ENCODE peak calls at places on chromosomes 7 and 10, in six cellular contexts. One of them, this sample, is unnamed.

GRCh38 chr10:96496281-96496925 is 17.3 kb downstream of the TLL2 start:
- DNase-seq in transverse colon: no peak
- DNase-seq in HCT116: no peak
- DNase-seq in prostate gland: no peak
- DNase-seq in HL-60: no peak
- DNase-seq in stomach: no peak
- DNase-seq in this sample: no peak

GRCh38 chr10:21500578-21500910 is 24.9 kb downstream of the SKIDA1 start:
- DNase-seq in transverse colon: no peak
- DNase-seq in HCT116: no peak
- DNase-seq in stomach: no peak
- DNase-seq in HL-60: no peak
- DNase-seq in prostate gland: no peak
- DNase-seq in this sample: no peak

GRCh38 chr7:100897111-100897608 is 1.5 kb upstream of the ACHE start:
- DNase-seq in HCT116: no peak
- DNase-seq in prostate gland: peak
- DNase-seq in stomach: peak
- DNase-seq in transverse colon: peak
- DNase-seq in HL-60: no peak
- DNase-seq in this sample: no peak

GRCh38 chr10:33421789-33422188 is 87.3 kb upstream of the NRP1 start:
- DNase-seq in HL-60: no peak
- DNase-seq in transverse colon: no peak
- DNase-seq in prostate gland: no peak
- DNase-seq in HCT116: no peak
- DNase-seq in stomach: no peak
- DNase-seq in this sample: no peak

GRCh38 chr7:93226310-93226709 is at the start of gene HEPACAM2:
- DNase-seq in transverse colon: no peak
- DNase-seq in HL-60: no peak
- DNase-seq in stomach: no peak
- DNase-seq in prostate gland: no peak
- DNase-seq in HCT116: no peak
- DNase-seq in this sample: no peak

GRCh38 chr7:74063223-74063641 is 20.4 kb upstream of the LIMK1 start:
- DNase-seq in HCT116: no peak
- DNase-seq in prostate gland: no peak
- DNase-seq in transverse colon: no peak
- DNase-seq in HL-60: no peak
- DNase-seq in stomach: no peak
- DNase-seq in this sample: no peak

GRCh38 chr10:19659920-19660655 is 156.1 kb upstream of the PLXDC2 start:
- DNase-seq in prostate gland: no peak
- DNase-seq in stomach: no peak
- DNase-seq in HL-60: no peak
- DNase-seq in transverse colon: no peak
- DNase-seq in HCT116: no peak
- DNase-seq in this sample: no peak

GRCh38 chr7:152366662-152367061 is 69.1 kb downstream of the KMT2C start:
- DNase-seq in transverse colon: peak
- DNase-seq in prostate gland: no peak
- DNase-seq in HCT116: no peak
- DNase-seq in stomach: peak
- DNase-seq in HL-60: no peak
- DNase-seq in this sample: no peak

GRCh38 chr10:8615118-8615517 is 560.6 kb downstream of the GATA3 start:
- DNase-seq in HCT116: no peak
- DNase-seq in HL-60: no peak
- DNase-seq in transverse colon: no peak
- DNase-seq in stomach: no peak
- DNase-seq in prostate gland: no peak
- DNase-seq in this sample: no peak

GRCh38 chr10:7317799-7318446 is 92.9 kb downstream of the SFMBT2 start:
- DNase-seq in prostate gland: no peak
- DNase-seq in stomach: no peak
- DNase-seq in HL-60: no peak
- DNase-seq in transverse colon: no peak
- DNase-seq in HCT116: no peak
- DNase-seq in this sample: no peak

GRCh38 chr10:98338318-98338717 is 70.3 kb upstream of the LOXL4 start:
- DNase-seq in HL-60: no peak
- DNase-seq in transverse colon: no peak
- DNase-seq in HCT116: no peak
- DNase-seq in stomach: no peak
- DNase-seq in prostate gland: no peak
- DNase-seq in this sample: no peak

GRCh38 chr10:22436893-22437619 is 91.8 kb downstream of the SPAG6 start:
- DNase-seq in stomach: peak
- DNase-seq in HL-60: peak
- DNase-seq in transverse colon: peak
- DNase-seq in HCT116: peak
- DNase-seq in prostate gland: peak
- DNase-seq in this sample: peak

GRCh38 chr7:85866540-85866939 is 679.7 kb upstream of the SEMA3D start:
- DNase-seq in stomach: no peak
- DNase-seq in HCT116: no peak
- DNase-seq in prostate gland: no peak
- DNase-seq in HL-60: no peak
- DNase-seq in transverse colon: no peak
- DNase-seq in this sample: no peak

GRCh38 chr7:46387646-46388045 is 466.6 kb upstream of the IGFBP3 start:
- DNase-seq in HL-60: no peak
- DNase-seq in HCT116: no peak
- DNase-seq in prostate gland: no peak
- DNase-seq in transverse colon: no peak
- DNase-seq in stomach: no peak
- DNase-seq in this sample: no peak

GRCh38 chr7:112076309-112076708 is 129.9 kb downstream of the DOCK4 start:
- DNase-seq in HCT116: no peak
- DNase-seq in transverse colon: no peak
- DNase-seq in HL-60: no peak
- DNase-seq in stomach: no peak
- DNase-seq in prostate gland: no peak
- DNase-seq in this sample: no peak

GRCh38 chr10:86888585-86889381 is 68.6 kb downstream of the MMRN2 start:
- DNase-seq in transverse colon: no peak
- DNase-seq in prostate gland: no peak
- DNase-seq in HL-60: no peak
- DNase-seq in stomach: no peak
- DNase-seq in HCT116: no peak
- DNase-seq in this sample: no peak

GRCh38 chr7:83130191-83130590 is 32.5 kb downstream of the PCLO start:
- DNase-seq in prostate gland: no peak
- DNase-seq in HCT116: no peak
- DNase-seq in HL-60: no peak
- DNase-seq in stomach: no peak
- DNase-seq in transverse colon: no peak
- DNase-seq in this sample: no peak

GRCh38 chr7:12524794-12525386 is 45.6 kb upstream of the SCIN start:
- DNase-seq in HCT116: peak
- DNase-seq in HL-60: peak
- DNase-seq in stomach: no peak
- DNase-seq in transverse colon: no peak
- DNase-seq in prostate gland: no peak
- DNase-seq in this sample: no peak

GRCh38 chr7:84647797-84648762 is 453.5 kb upstream of the SEMA3A start:
- DNase-seq in prostate gland: no peak
- DNase-seq in transverse colon: no peak
- DNase-seq in HCT116: no peak
- DNase-seq in HL-60: no peak
- DNase-seq in stomach: no peak
- DNase-seq in this sample: no peak

GRCh38 chr7:36188923-36189322 is 35.9 kb downstream of the EEPD1 start:
- DNase-seq in transverse colon: no peak
- DNase-seq in prostate gland: no peak
- DNase-seq in HL-60: no peak
- DNase-seq in stomach: no peak
- DNase-seq in HCT116: no peak
- DNase-seq in this sample: no peak

GRCh38 chr10:59865101-59865500 is 41.3 kb downstream of the CCDC6 start:
- DNase-seq in HCT116: peak
- DNase-seq in transverse colon: peak
- DNase-seq in stomach: peak
- DNase-seq in prostate gland: peak
- DNase-seq in HL-60: no peak
- DNase-seq in this sample: peak

GRCh38 chr10:79018591-79019011 is 50.2 kb upstream of the ZMIZ1 start:
- DNase-seq in stomach: no peak
- DNase-seq in transverse colon: no peak
- DNase-seq in HL-60: no peak
- DNase-seq in prostate gland: peak
- DNase-seq in HCT116: no peak
- DNase-seq in this sample: no peak

GRCh38 chr10:48981310-48981907 is 41.8 kb upstream of the LRRC18 start:
- DNase-seq in stomach: peak
- DNase-seq in HL-60: peak
- DNase-seq in prostate gland: peak
- DNase-seq in HCT116: peak
- DNase-seq in transverse colon: peak
- DNase-seq in this sample: no peak

GRCh38 chr10:112359606-112360307 is 14.2 kb upstream of the ACSL5 start:
- DNase-seq in stomach: no peak
- DNase-seq in HCT116: no peak
- DNase-seq in prostate gland: no peak
- DNase-seq in transverse colon: peak
- DNase-seq in HL-60: no peak
- DNase-seq in this sample: no peak

GRCh38 chr10:86742230-86742629 is 14.2 kb upstream of the BMPR1A start:
- DNase-seq in prostate gland: no peak
- DNase-seq in transverse colon: no peak
- DNase-seq in stomach: peak
- DNase-seq in HL-60: no peak
- DNase-seq in HCT116: no peak
- DNase-seq in this sample: no peak

GRCh38 chr10:73889014-73889413 is 14.7 kb upstream of the CAMK2G start:
- DNase-seq in HCT116: peak
- DNase-seq in prostate gland: peak
- DNase-seq in stomach: peak
- DNase-seq in HL-60: no peak
- DNase-seq in transverse colon: peak
- DNase-seq in this sample: peak

GRCh38 chr7:117555260-117555659 is 75.4 kb downstream of the CFTR start:
- DNase-seq in transverse colon: no peak
- DNase-seq in HL-60: no peak
- DNase-seq in stomach: no peak
- DNase-seq in prostate gland: no peak
- DNase-seq in HCT116: no peak
- DNase-seq in this sample: no peak

GRCh38 chr7:44267178-44267577 is 58.2 kb downstream of the CAMK2B start:
- DNase-seq in HL-60: no peak
- DNase-seq in transverse colon: no peak
- DNase-seq in prostate gland: no peak
- DNase-seq in HCT116: no peak
- DNase-seq in stomach: no peak
- DNase-seq in this sample: no peak

GRCh38 chr7:44269943-44270493 is 55.4 kb downstream of the CAMK2B start:
- DNase-seq in transverse colon: no peak
- DNase-seq in HL-60: no peak
- DNase-seq in stomach: no peak
- DNase-seq in HCT116: no peak
- DNase-seq in prostate gland: no peak
- DNase-seq in this sample: no peak

GRCh38 chr7:44267719-44268413 is 57.5 kb downstream of the CAMK2B start:
- DNase-seq in prostate gland: no peak
- DNase-seq in transverse colon: no peak
- DNase-seq in HCT116: no peak
- DNase-seq in stomach: no peak
- DNase-seq in HL-60: no peak
- DNase-seq in this sample: no peak

GRCh38 chr7:44269417-44269816 is 56.0 kb downstream of the CAMK2B start:
- DNase-seq in HCT116: no peak
- DNase-seq in stomach: no peak
- DNase-seq in transverse colon: no peak
- DNase-seq in prostate gland: no peak
- DNase-seq in HL-60: no peak
- DNase-seq in this sample: no peak

GRCh38 chr7:44268671-44269070 is 56.7 kb downstream of the CAMK2B start:
- DNase-seq in HL-60: no peak
- DNase-seq in HCT116: no peak
- DNase-seq in prostate gland: no peak
- DNase-seq in transverse colon: no peak
- DNase-seq in stomach: no peak
- DNase-seq in this sample: no peak
- TF ChIP-seq POLR2AphosphoS5 in HL-60: no peak
- TF ChIP-seq POLR2AphosphoS5 in HCT116: no peak
- TF ChIP-seq POLR2AphosphoS5 in prostate gland: no peak
- TF ChIP-seq POLR2AphosphoS5 in transverse colon: no peak
- TF ChIP-seq POLR2AphosphoS5 in stomach: no peak
- TF ChIP-seq POLR2AphosphoS5 in this sample: no peak

DNA sequence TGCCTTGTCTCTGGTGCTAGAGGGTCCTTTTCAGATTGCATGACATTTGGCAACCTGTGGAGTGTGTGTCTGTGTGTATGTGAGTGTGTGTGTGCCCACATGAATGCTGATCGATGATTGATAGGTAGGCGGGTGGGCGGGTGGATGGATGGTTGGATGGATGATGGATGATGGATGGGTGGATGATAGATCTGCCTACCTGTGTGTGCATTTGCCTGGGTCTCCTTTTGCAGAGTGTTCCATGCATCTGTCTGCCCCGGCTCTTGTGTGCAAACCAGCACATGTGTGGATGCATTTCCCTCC is 99.8 kb downstream of the RGS10 start:
- DNase-seq in prostate gland: no peak
- DNase-seq in stomach: no peak
- DNase-seq in HCT116: no peak
- DNase-seq in HL-60: no peak
- DNase-seq in transverse colon: no peak
- DNase-seq in this sample: no peak
- TF ChIP-seq POLR2AphosphoS5 in prostate gland: no peak
- TF ChIP-seq POLR2AphosphoS5 in stomach: no peak
- TF ChIP-seq POLR2AphosphoS5 in HCT116: no peak
- TF ChIP-seq POLR2AphosphoS5 in HL-60: no peak
- TF ChIP-seq POLR2AphosphoS5 in transverse colon: no peak
- TF ChIP-seq POLR2AphosphoS5 in this sample: no peak

GRCh38 chr7:194257-194995 is 2.1 kb downstream of the FAM20C start:
- DNase-seq in prostate gland: no peak
- DNase-seq in transverse colon: no peak
- DNase-seq in stomach: peak
- DNase-seq in HL-60: no peak
- DNase-seq in HCT116: no peak
- DNase-seq in this sample: no peak
- TF ChIP-seq POLR2AphosphoS5 in prostate gland: no peak
- TF ChIP-seq POLR2AphosphoS5 in transverse colon: no peak
- TF ChIP-seq POLR2AphosphoS5 in stomach: no peak
- TF ChIP-seq POLR2AphosphoS5 in HL-60: no peak
- TF ChIP-seq POLR2AphosphoS5 in HCT116: no peak
- TF ChIP-seq POLR2AphosphoS5 in this sample: no peak

GRCh38 chr7:27174077-27175004 is at the start of gene HOXA10:
- DNase-seq in transverse colon: peak
- DNase-seq in HCT116: no peak
- DNase-seq in HL-60: no peak
- DNase-seq in stomach: peak
- DNase-seq in prostate gland: peak
- DNase-seq in this sample: no peak
- TF ChIP-seq POLR2AphosphoS5 in transverse colon: no peak
- TF ChIP-seq POLR2AphosphoS5 in HCT116: peak
- TF ChIP-seq POLR2AphosphoS5 in HL-60: no peak
- TF ChIP-seq POLR2AphosphoS5 in stomach: no peak
- TF ChIP-seq POLR2AphosphoS5 in prostate gland: peak
- TF ChIP-seq POLR2AphosphoS5 in this sample: no peak

GRCh38 chr10:114791768-114792167 is 29.8 kb upstream of the FHIP2A start:
- DNase-seq in transverse colon: no peak
- DNase-seq in HCT116: no peak
- DNase-seq in stomach: no peak
- DNase-seq in prostate gland: no peak
- DNase-seq in HL-60: no peak
- DNase-seq in this sample: no peak
- TF ChIP-seq POLR2AphosphoS5 in transverse colon: no peak
- TF ChIP-seq POLR2AphosphoS5 in HCT116: no peak
- TF ChIP-seq POLR2AphosphoS5 in stomach: no peak
- TF ChIP-seq POLR2AphosphoS5 in prostate gland: no peak
- TF ChIP-seq POLR2AphosphoS5 in HL-60: no peak
- TF ChIP-seq POLR2AphosphoS5 in this sample: no peak

This sample was measured in breast epithelium.